ENCODE peak calls at places on chromosome 2, in six cellular contexts. X is brain microvascular endothelial cell; F is H54; Y is stimulated activated CD4-positive, alpha-beta T cell treated with anti-CD3 and anti-CD28 coated beads, Interleukin-4, amount 100 ng/mL, for 48 hours; C is KBM-7; R is ACHN. O is an unnamed sample.

GRCh38 chr2:226031962-226032441 is 632.5 kb downstream of the NYAP2 start:
- DNase-seq in C (no peak), Y (no peak), X (no peak), R (no peak), F (no peak), O (no peak)

GRCh38 chr2:236309669-236310029 is 45.4 kb upstream of the ASB18 start:
- DNase-seq in F (peak; percentile 14), X (no peak), R (peak; percentile 31), Y (no peak), C (no peak), O (peak; percentile 22)

GRCh38 chr2:1696472-1696871 is 47.8 kb downstream of the PXDN start:
- DNase-seq in Y (no peak), R (no peak), F (no peak), C (no peak), X (no peak), O (no peak)

GRCh38 chr2:134537702-134538101 is 181.1 kb downstream of the TMEM163 start:
- DNase-seq in X (no peak), Y (no peak), F (no peak), C (no peak), R (no peak), O (no peak)

GRCh38 chr2:71492112-71492511 is 38.8 kb downstream of the DYSF start:
- DNase-seq in Y (no peak), R (no peak), C (no peak), X (no peak), F (no peak), O (no peak)

GRCh38 chr2:191230174-191230573 is 15.0 kb upstream of the MYO1B start:
- DNase-seq in Y (no peak), F (no peak), X (peak; percentile 96), C (no peak), R (peak; percentile 90), O (no peak)

GRCh38 chr2:55168221-55169154 is 63.6 kb downstream of the CLHC1 start:
- DNase-seq in R (peak; percentile 79), C (peak; percentile 66), Y (peak; percentile 14), X (peak; percentile 70), F (no peak), O (no peak)

GRCh38 chr2:128187032-128187654 is 96.1 kb downstream of the UGGT1 start:
- DNase-seq in C (no peak), F (no peak), R (peak; percentile 40), Y (no peak), X (peak; percentile 43), O (no peak)

GRCh38 chr2:12304494-12305228 is 412.1 kb upstream of the TRIB2 start:
- DNase-seq in R (no peak), C (no peak), X (no peak), Y (no peak), F (no peak), O (no peak)

GRCh38 chr2:164597988-164598387 is 23.3 kb downstream of the GRB14 start:
- DNase-seq in X (no peak), R (no peak), C (peak; percentile 23), Y (no peak), F (no peak), O (no peak)

GRCh38 chr2:53969285-53970094 is 1.3 kb downstream of the PSME4 start:
- DNase-seq in F (peak; percentile 40), Y (no peak), R (peak; percentile 89), X (peak; percentile 68), C (peak; percentile 43), O (no peak)

GRCh38 chr2:135913726-135914365 is 37.6 kb upstream of the MCM6 start:
- DNase-seq in C (peak; percentile 49), F (no peak), X (peak; percentile 53), R (peak; percentile 67), Y (peak; percentile 24), O (no peak)

GRCh38 chr2:226098861-226099466 is 699.5 kb downstream of the NYAP2 start:
- DNase-seq in Y (no peak), X (no peak), C (no peak), R (no peak), F (no peak), O (no peak)

GRCh38 chr2:28896906-28897305 is 2.4 kb downstream of the WDR43 start:
- DNase-seq in X (peak; percentile 18), R (peak; percentile 73), Y (no peak), C (no peak), F (peak; percentile 33), O (no peak)

GRCh38 chr2:136230471-136230870 is 112.5 kb upstream of the CXCR4 start:
- DNase-seq in Y (no peak), X (no peak), F (no peak), C (no peak), R (no peak), O (no peak)

GRCh38 chr2:105418527-105418926 is 19.7 kb upstream of the FHL2 start:
- DNase-seq in X (no peak), F (no peak), Y (no peak), C (no peak), R (no peak), O (no peak)

GRCh38 chr2:75560768-75561565 is at the start of gene EVA1A:
- DNase-seq in X (peak; percentile 83), C (no peak), R (peak; percentile 91), Y (no peak), F (peak; percentile 61), O (peak; percentile 53)

GRCh38 chr2:135744761-135745314 is 3.2 kb downstream of the UBXN4 start:
- DNase-seq in F (no peak), Y (peak; percentile 23), C (peak; percentile 45), X (peak; percentile 18), R (peak; percentile 35), O (no peak)

GRCh38 chr2:176080540-176081355 is 3.0 kb downstream of the EVX2 start:
- DNase-seq in F (no peak), Y (no peak), X (no peak), C (peak; percentile 60), R (no peak), O (no peak)

GRCh38 chr2:26088038-26088643 is 54.3 kb downstream of the RAB10 start:
- DNase-seq in F (no peak), X (peak; percentile 27), R (peak; percentile 51), Y (no peak), C (peak; percentile 49), O (no peak)

GRCh38 chr2:118322381-118322780 is 234.1 kb downstream of the INSIG2 start:
- DNase-seq in X (no peak), Y (no peak), C (no peak), R (no peak), F (no peak), O (no peak)

GRCh38 chr2:65076345-65076710 is 20.1 kb downstream of the CEP68 start:
- DNase-seq in F (peak; percentile 35), R (peak; percentile 34), C (no peak), Y (no peak), X (peak; percentile 63), O (no peak)

GRCh38 chr2:166230024-166230723 is 102.4 kb upstream of the SCN1A start:
- DNase-seq in F (no peak), Y (no peak), R (no peak), C (no peak), X (peak; percentile 43), O (no peak)

GRCh38 chr2:227036527-227036926 is 127.5 kb downstream of the COL4A4 start:
- DNase-seq in X (no peak), R (no peak), Y (no peak), C (no peak), F (no peak), O (no peak)

GRCh38 chr2:15940661-15941482 is 522 bp downstream of the MYCN start:
- DNase-seq in Y (no peak), X (no peak), C (peak; percentile 26), F (no peak), R (peak; percentile 8), O (peak; percentile 15)

GRCh38 chr2:95374916-95375471 is 27.5 kb upstream of the FAHD2A start:
- DNase-seq in R (no peak), Y (no peak), F (peak; percentile 15), X (no peak), C (no peak), O (no peak)

GRCh38 chr2:108377815-108378630 is at the start of gene SULT1C4:
- DNase-seq in C (no peak), F (no peak), Y (no peak), X (peak; percentile 19), R (no peak), O (peak; percentile 60)

GRCh38 chr2:74833418-74834233 is at the start of gene HK2:
- DNase-seq in R (peak; percentile 91), C (peak; percentile 92), F (peak; percentile 74), Y (peak; percentile 79), X (peak; percentile 65), O (peak; percentile 71)

GRCh38 chr2:168530980-168531379 is 74.9 kb downstream of the CERS6 start:
- DNase-seq in X (no peak), F (no peak), C (peak; percentile 47), R (no peak), Y (no peak), O (no peak)

GRCh38 chr2:20509766-20510490 is 63.1 kb downstream of the RHOB start:
- DNase-seq in F (peak; percentile 70), R (peak; percentile 88), X (no peak), C (no peak), Y (no peak), O (no peak)

GRCh38 chr2:75788925-75789324 is 78.2 kb upstream of the GCFC2 start:
- DNase-seq in Y (no peak), R (no peak), F (no peak), X (peak; percentile 0), C (no peak), O (no peak)

GRCh38 chr2:48043301-48043700 is 137.0 kb upstream of the FBXO11 start:
- DNase-seq in R (no peak), Y (no peak), X (no peak), C (no peak), F (no peak), O (no peak)

GRCh38 chr2:55099493-55099877 is 49.2 kb upstream of the RTN4 start:
- DNase-seq in X (no peak), F (no peak), Y (no peak), C (no peak), R (no peak), O (no peak)

GRCh38 chr2:240111253-240111652 is 24.9 kb downstream of the COPS9 start:
- DNase-seq in X (no peak), F (no peak), C (no peak), Y (no peak), R (no peak), O (no peak)

GRCh38 chr2:9790702-9791225 is 52.5 kb upstream of the TAF1B start:
- DNase-seq in X (no peak), Y (no peak), R (no peak), C (no peak), F (no peak), O (no peak)

GRCh38 chr2:160287476-160287875 is 87.4 kb upstream of the ITGB6 start:
- DNase-seq in C (no peak), X (no peak), F (no peak), Y (no peak), R (no peak), O (no peak)

GRCh38 chr2:127897531-127898187 is 11.9 kb upstream of the AMMECR1L start:
- DNase-seq in X (no peak), Y (no peak), R (no peak), C (no peak), F (no peak), O (no peak)

O was measured in progenitor cell of endocrine pancreas.